ENCODE peak calls at places on chromosomes 4 and X, in four cellular contexts. One of them, this sample, is unnamed.

GRCh38 chrX:135892781-135893180 is 463 bp downstream of the CT45A10 start:
- DNase-seq in COLO829: no peak
- DNase-seq in AG08396: no peak
- DNase-seq in naive thymus-derived CD8-positive, alpha-beta T cell: no peak
- DNase-seq in this sample: no peak

GRCh38 chr4:26320159-26320452 is 708 bp upstream of the RBPJ start:
- DNase-seq in naive thymus-derived CD8-positive, alpha-beta T cell: no peak
- DNase-seq in COLO829: no peak
- DNase-seq in AG08396: no peak
- DNase-seq in this sample: no peak

GRCh38 chrX:95057341-95057740 is 1383.3 kb downstream of the FAM133A start:
- DNase-seq in COLO829: no peak
- DNase-seq in AG08396: no peak
- DNase-seq in naive thymus-derived CD8-positive, alpha-beta T cell: no peak
- DNase-seq in this sample: no peak

GRCh38 chrX:102934624-102935023 is 2.4 kb upstream of the RAB40AL start:
- DNase-seq in COLO829: peak
- DNase-seq in naive thymus-derived CD8-positive, alpha-beta T cell: no peak
- DNase-seq in AG08396: peak
- DNase-seq in this sample: peak

GRCh38 chrX:131812847-131813825 is 210.0 kb upstream of the STK26 start:
- DNase-seq in AG08396: peak
- DNase-seq in COLO829: peak
- DNase-seq in naive thymus-derived CD8-positive, alpha-beta T cell: peak
- DNase-seq in this sample: no peak

GRCh38 chr4:1246901-1247810 is 1.8 kb downstream of the CTBP1 start:
- DNase-seq in AG08396: peak
- DNase-seq in COLO829: no peak
- DNase-seq in naive thymus-derived CD8-positive, alpha-beta T cell: no peak
- DNase-seq in this sample: peak

GRCh38 chr4:144861471-144861870 is 215.5 kb downstream of the HHIP start:
- DNase-seq in naive thymus-derived CD8-positive, alpha-beta T cell: no peak
- DNase-seq in COLO829: no peak
- DNase-seq in AG08396: no peak
- DNase-seq in this sample: no peak

GRCh38 chrX:150226223-150226965 is 136.7 kb upstream of the MAMLD1 start:
- DNase-seq in naive thymus-derived CD8-positive, alpha-beta T cell: no peak
- DNase-seq in COLO829: no peak
- DNase-seq in AG08396: no peak
- DNase-seq in this sample: no peak

GRCh38 chrX:148135738-148136137 is 154.6 kb downstream of the FMR1NB start:
- DNase-seq in AG08396: no peak
- DNase-seq in naive thymus-derived CD8-positive, alpha-beta T cell: no peak
- DNase-seq in COLO829: no peak
- DNase-seq in this sample: no peak

This sample was measured in BE2C.